ENCODE peak calls at places on chromosomes 7 and 10, in eight cellular contexts. One of them, this sample, is unnamed.

GRCh38 chr10:76430330-76430729 is 998.9 kb downstream of the LRMDA start:
- DNase-seq in epithelial cell of esophagus: no peak
- DNase-seq in stimulated activated naive CD8-positive, alpha-beta T cell treated with anti-CD3 and anti-CD28 coated beads, Interleukin-15, Interleukin-2, amounts not matched to agents 100 U/mL and 50 U/mL, for 24 hours: no peak
- DNase-seq in CD8-positive, alpha-beta T cell: no peak
- DNase-seq in psoas muscle: no peak
- DNase-seq in activated CD4-positive, alpha-beta T cell treated with anti-CD3 and anti-CD28 coated beads for 48 hours: no peak
- DNase-seq in HFF-Myc: no peak
- DNase-seq in left ventricle myocardium inferior: no peak
- DNase-seq in this sample: no peak

GRCh38 chr10:70255329-70256299 is 22.4 kb upstream of the PPA1 start:
- DNase-seq in epithelial cell of esophagus: peak; percentile 70
- DNase-seq in stimulated activated naive CD8-positive, alpha-beta T cell treated with anti-CD3 and anti-CD28 coated beads, Interleukin-15, Interleukin-2, amounts not matched to agents 100 U/mL and 50 U/mL, for 24 hours: peak; percentile 26
- DNase-seq in CD8-positive, alpha-beta T cell: no peak
- DNase-seq in psoas muscle: peak; percentile 25
- DNase-seq in activated CD4-positive, alpha-beta T cell treated with anti-CD3 and anti-CD28 coated beads for 48 hours: peak; percentile 19
- DNase-seq in HFF-Myc: no peak
- DNase-seq in left ventricle myocardium inferior: no peak
- DNase-seq in this sample: no peak

GRCh38 chr10:129642427-129642826 is 175.4 kb downstream of the MGMT start:
- DNase-seq in epithelial cell of esophagus: peak; percentile 12
- DNase-seq in stimulated activated naive CD8-positive, alpha-beta T cell treated with anti-CD3 and anti-CD28 coated beads, Interleukin-15, Interleukin-2, amounts not matched to agents 100 U/mL and 50 U/mL, for 24 hours: no peak
- DNase-seq in CD8-positive, alpha-beta T cell: no peak
- DNase-seq in psoas muscle: no peak
- DNase-seq in activated CD4-positive, alpha-beta T cell treated with anti-CD3 and anti-CD28 coated beads for 48 hours: no peak
- DNase-seq in HFF-Myc: no peak
- DNase-seq in left ventricle myocardium inferior: no peak
- DNase-seq in this sample: no peak

GRCh38 chr10:104330168-104331117 is 7.8 kb downstream of the ITPRIP start:
- DNase-seq in epithelial cell of esophagus: peak; percentile 84
- DNase-seq in stimulated activated naive CD8-positive, alpha-beta T cell treated with anti-CD3 and anti-CD28 coated beads, Interleukin-15, Interleukin-2, amounts not matched to agents 100 U/mL and 50 U/mL, for 24 hours: peak; percentile 1
- DNase-seq in CD8-positive, alpha-beta T cell: no peak
- DNase-seq in psoas muscle: peak; percentile 71
- DNase-seq in activated CD4-positive, alpha-beta T cell treated with anti-CD3 and anti-CD28 coated beads for 48 hours: no peak
- DNase-seq in HFF-Myc: no peak
- DNase-seq in left ventricle myocardium inferior: no peak
- DNase-seq in this sample: no peak

GRCh38 chr7:130444230-130444629 is 3.4 kb upstream of the CEP41 start:
- DNase-seq in epithelial cell of esophagus: no peak
- DNase-seq in stimulated activated naive CD8-positive, alpha-beta T cell treated with anti-CD3 and anti-CD28 coated beads, Interleukin-15, Interleukin-2, amounts not matched to agents 100 U/mL and 50 U/mL, for 24 hours: no peak
- DNase-seq in CD8-positive, alpha-beta T cell: no peak
- DNase-seq in psoas muscle: no peak
- DNase-seq in activated CD4-positive, alpha-beta T cell treated with anti-CD3 and anti-CD28 coated beads for 48 hours: no peak
- DNase-seq in HFF-Myc: no peak
- DNase-seq in left ventricle myocardium inferior: no peak
- DNase-seq in this sample: no peak

GRCh38 chr10:17787087-17787942 is 21.8 kb upstream of the MRC1 start:
- DNase-seq in epithelial cell of esophagus: peak; percentile 95
- DNase-seq in stimulated activated naive CD8-positive, alpha-beta T cell treated with anti-CD3 and anti-CD28 coated beads, Interleukin-15, Interleukin-2, amounts not matched to agents 100 U/mL and 50 U/mL, for 24 hours: no peak
- DNase-seq in CD8-positive, alpha-beta T cell: no peak
- DNase-seq in psoas muscle: no peak
- DNase-seq in activated CD4-positive, alpha-beta T cell treated with anti-CD3 and anti-CD28 coated beads for 48 hours: no peak
- DNase-seq in HFF-Myc: peak; percentile 88
- DNase-seq in left ventricle myocardium inferior: no peak
- DNase-seq in this sample: no peak

GRCh38 chr7:2012981-2013380 is 219.8 kb downstream of the MAD1L1 start:
- DNase-seq in epithelial cell of esophagus: no peak
- DNase-seq in stimulated activated naive CD8-positive, alpha-beta T cell treated with anti-CD3 and anti-CD28 coated beads, Interleukin-15, Interleukin-2, amounts not matched to agents 100 U/mL and 50 U/mL, for 24 hours: no peak
- DNase-seq in CD8-positive, alpha-beta T cell: no peak
- DNase-seq in psoas muscle: peak; percentile 39
- DNase-seq in activated CD4-positive, alpha-beta T cell treated with anti-CD3 and anti-CD28 coated beads for 48 hours: no peak
- DNase-seq in HFF-Myc: no peak
- DNase-seq in left ventricle myocardium inferior: peak; percentile 61
- DNase-seq in this sample: no peak

GRCh38 chr10:59870152-59870551 is 36.2 kb downstream of the CCDC6 start:
- DNase-seq in epithelial cell of esophagus: no peak
- DNase-seq in stimulated activated naive CD8-positive, alpha-beta T cell treated with anti-CD3 and anti-CD28 coated beads, Interleukin-15, Interleukin-2, amounts not matched to agents 100 U/mL and 50 U/mL, for 24 hours: no peak
- DNase-seq in CD8-positive, alpha-beta T cell: no peak
- DNase-seq in psoas muscle: no peak
- DNase-seq in activated CD4-positive, alpha-beta T cell treated with anti-CD3 and anti-CD28 coated beads for 48 hours: no peak
- DNase-seq in HFF-Myc: no peak
- DNase-seq in left ventricle myocardium inferior: no peak
- DNase-seq in this sample: no peak

GRCh38 chr10:24617771-24618396 is 105.8 kb downstream of the ARHGAP21 start:
- DNase-seq in epithelial cell of esophagus: peak; percentile 67
- DNase-seq in stimulated activated naive CD8-positive, alpha-beta T cell treated with anti-CD3 and anti-CD28 coated beads, Interleukin-15, Interleukin-2, amounts not matched to agents 100 U/mL and 50 U/mL, for 24 hours: peak; percentile 66
- DNase-seq in CD8-positive, alpha-beta T cell: peak; percentile 44
- DNase-seq in psoas muscle: peak; percentile 66
- DNase-seq in activated CD4-positive, alpha-beta T cell treated with anti-CD3 and anti-CD28 coated beads for 48 hours: peak; percentile 64
- DNase-seq in HFF-Myc: peak; percentile 52
- DNase-seq in left ventricle myocardium inferior: peak; percentile 52
- DNase-seq in this sample: peak; percentile 28

GRCh38 chr10:16594106-16594505 is 72.4 kb upstream of the C1QL3 start:
- DNase-seq in epithelial cell of esophagus: no peak
- DNase-seq in stimulated activated naive CD8-positive, alpha-beta T cell treated with anti-CD3 and anti-CD28 coated beads, Interleukin-15, Interleukin-2, amounts not matched to agents 100 U/mL and 50 U/mL, for 24 hours: no peak
- DNase-seq in CD8-positive, alpha-beta T cell: no peak
- DNase-seq in psoas muscle: no peak
- DNase-seq in activated CD4-positive, alpha-beta T cell treated with anti-CD3 and anti-CD28 coated beads for 48 hours: no peak
- DNase-seq in HFF-Myc: no peak
- DNase-seq in left ventricle myocardium inferior: no peak
- DNase-seq in this sample: no peak

GRCh38 chr10:70540089-70540788 is 61.7 kb downstream of the PALD1 start:
- DNase-seq in epithelial cell of esophagus: peak; percentile 12
- DNase-seq in stimulated activated naive CD8-positive, alpha-beta T cell treated with anti-CD3 and anti-CD28 coated beads, Interleukin-15, Interleukin-2, amounts not matched to agents 100 U/mL and 50 U/mL, for 24 hours: peak; percentile 46
- DNase-seq in CD8-positive, alpha-beta T cell: no peak
- DNase-seq in psoas muscle: no peak
- DNase-seq in activated CD4-positive, alpha-beta T cell treated with anti-CD3 and anti-CD28 coated beads for 48 hours: peak; percentile 35
- DNase-seq in HFF-Myc: no peak
- DNase-seq in left ventricle myocardium inferior: no peak
- DNase-seq in this sample: no peak

GRCh38 chr10:13707156-13707881 is 120.6 kb downstream of the PRPF18 start:
- DNase-seq in epithelial cell of esophagus: peak; percentile 85
- DNase-seq in stimulated activated naive CD8-positive, alpha-beta T cell treated with anti-CD3 and anti-CD28 coated beads, Interleukin-15, Interleukin-2, amounts not matched to agents 100 U/mL and 50 U/mL, for 24 hours: peak; percentile 13
- DNase-seq in CD8-positive, alpha-beta T cell: peak; percentile 11
- DNase-seq in psoas muscle: peak; percentile 81
- DNase-seq in activated CD4-positive, alpha-beta T cell treated with anti-CD3 and anti-CD28 coated beads for 48 hours: peak; percentile 31
- DNase-seq in HFF-Myc: peak; percentile 84
- DNase-seq in left ventricle myocardium inferior: peak; percentile 89
- DNase-seq in this sample: peak; percentile 57